ENCODE peak calls at places on chromosomes 16 and 17, in ten cellular contexts. One of them, this sample, is unnamed.

GRCh38 chr17:80786470-80786869 is 205.2 kb upstream of the CHMP6 start:
- DNase-seq in thoracic aorta: no peak
- DNase-seq in psoas muscle: peak; percentile 36
- DNase-seq in right cardiac atrium: no peak
- DNase-seq in left ventricle myocardium inferior: no peak
- DNase-seq in SK-N-SH: no peak
- DNase-seq in neural progenitor cell: peak; percentile 81
- DNase-seq in right atrium auricular region: no peak
- DNase-seq in body of pancreas: no peak
- DNase-seq in upper lobe of right lung: no peak
- DNase-seq in this sample: peak; percentile 97

GRCh38 chr17:17155568-17155967 is 50.6 kb downstream of the PLD6 start:
- DNase-seq in thoracic aorta: no peak
- DNase-seq in neural progenitor cell: no peak
- DNase-seq in body of pancreas: no peak
- DNase-seq in SK-N-SH: no peak
- DNase-seq in right cardiac atrium: no peak
- DNase-seq in left ventricle myocardium inferior: no peak
- DNase-seq in upper lobe of right lung: no peak
- DNase-seq in right atrium auricular region: no peak
- DNase-seq in psoas muscle: no peak
- DNase-seq in this sample: no peak

GRCh38 chr17:83171661-83172060 is 92.3 kb downstream of the METRNL start:
- DNase-seq in SK-N-SH: peak; percentile 33
- DNase-seq in upper lobe of right lung: no peak
- DNase-seq in right cardiac atrium: no peak
- DNase-seq in neural progenitor cell: peak; percentile 19
- DNase-seq in psoas muscle: peak; percentile 59
- DNase-seq in body of pancreas: no peak
- DNase-seq in left ventricle myocardium inferior: no peak
- DNase-seq in right atrium auricular region: peak; percentile 43
- DNase-seq in thoracic aorta: no peak
- DNase-seq in this sample: peak; percentile 2

GRCh38 chr17:43784068-43784467 is 3.8 kb downstream of the CFAP97D1 start:
- DNase-seq in upper lobe of right lung: no peak
- DNase-seq in right atrium auricular region: no peak
- DNase-seq in body of pancreas: no peak
- DNase-seq in psoas muscle: no peak
- DNase-seq in SK-N-SH: no peak
- DNase-seq in left ventricle myocardium inferior: no peak
- DNase-seq in thoracic aorta: no peak
- DNase-seq in neural progenitor cell: no peak
- DNase-seq in right cardiac atrium: no peak
- DNase-seq in this sample: no peak

GRCh38 chr17:43169561-43170139 is 1.4 kb upstream of the NBR1 start:
- DNase-seq in right cardiac atrium: peak; percentile 65
- DNase-seq in SK-N-SH: peak; percentile 49
- DNase-seq in body of pancreas: peak; percentile 57
- DNase-seq in neural progenitor cell: peak; percentile 56
- DNase-seq in right atrium auricular region: peak; percentile 60
- DNase-seq in left ventricle myocardium inferior: peak; percentile 19
- DNase-seq in thoracic aorta: no peak
- DNase-seq in upper lobe of right lung: no peak
- DNase-seq in psoas muscle: peak; percentile 53
- DNase-seq in this sample: peak; percentile 5

GRCh38 chr17:76132574-76133338 is 8.3 kb downstream of the FOXJ1 start:
- DNase-seq in SK-N-SH: no peak
- DNase-seq in right atrium auricular region: no peak
- DNase-seq in thoracic aorta: no peak
- DNase-seq in upper lobe of right lung: peak; percentile 88
- DNase-seq in psoas muscle: no peak
- DNase-seq in body of pancreas: peak; percentile 79
- DNase-seq in neural progenitor cell: peak; percentile 55
- DNase-seq in left ventricle myocardium inferior: no peak
- DNase-seq in right cardiac atrium: no peak
- DNase-seq in this sample: no peak

GRCh38 chr17:39139137-39139516 is 12.3 kb downstream of the PLXDC1 start:
- DNase-seq in upper lobe of right lung: no peak
- DNase-seq in body of pancreas: no peak
- DNase-seq in psoas muscle: no peak
- DNase-seq in SK-N-SH: no peak
- DNase-seq in left ventricle myocardium inferior: no peak
- DNase-seq in right cardiac atrium: peak; percentile 11
- DNase-seq in right atrium auricular region: no peak
- DNase-seq in thoracic aorta: no peak
- DNase-seq in neural progenitor cell: no peak
- DNase-seq in this sample: peak; percentile 67

GRCh38 chr16:7137560-7138330 is 194.9 kb upstream of the RBFOX1 start:
- DNase-seq in neural progenitor cell: no peak
- DNase-seq in left ventricle myocardium inferior: no peak
- DNase-seq in thoracic aorta: no peak
- DNase-seq in body of pancreas: no peak
- DNase-seq in SK-N-SH: no peak
- DNase-seq in right cardiac atrium: no peak
- DNase-seq in upper lobe of right lung: no peak
- DNase-seq in right atrium auricular region: no peak
- DNase-seq in psoas muscle: no peak
- DNase-seq in this sample: no peak

DNA sequence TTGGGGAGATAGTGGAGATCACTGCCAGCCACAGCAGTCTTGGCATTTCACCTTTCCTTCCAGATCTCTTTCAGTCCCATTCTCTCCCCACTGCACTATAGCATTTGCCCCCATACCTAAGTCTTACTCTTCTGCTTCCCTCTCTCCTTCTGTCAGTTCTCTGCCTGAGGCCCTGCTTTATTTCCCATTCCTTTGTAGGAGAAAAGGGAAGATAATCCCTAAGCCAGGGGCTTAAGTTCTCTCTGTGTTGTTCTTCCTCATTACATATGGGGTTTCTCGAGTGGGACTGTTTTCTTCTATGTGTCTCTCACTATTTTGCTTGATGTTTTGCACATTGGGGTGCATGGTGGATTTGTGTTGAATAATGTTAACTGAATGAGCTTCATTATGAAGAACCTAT is 6.4 kb downstream of the KDM6B start:
- DNase-seq in neural progenitor cell: peak; percentile 60
- DNase-seq in left ventricle myocardium inferior: no peak
- DNase-seq in body of pancreas: no peak
- DNase-seq in SK-N-SH: no peak
- DNase-seq in psoas muscle: no peak
- DNase-seq in thoracic aorta: no peak
- DNase-seq in right atrium auricular region: no peak
- DNase-seq in upper lobe of right lung: no peak
- DNase-seq in right cardiac atrium: no peak
- DNase-seq in this sample: no peak
- H3K27ac ChIP-seq in neural progenitor cell: no peak overlapping the region
- H3K27ac ChIP-seq in left ventricle myocardium inferior: peak overlapping the region; percentile 96
- H3K27ac ChIP-seq in body of pancreas: peak overlapping the region; percentile 99
- H3K27ac ChIP-seq in SK-N-SH: peak overlapping the region; percentile 100
- H3K27ac ChIP-seq in psoas muscle: peak overlapping the region; percentile 99
- H3K27ac ChIP-seq in thoracic aorta: peak overlapping the region; percentile 99
- H3K27ac ChIP-seq in right atrium auricular region: peak overlapping the region; percentile 98
- H3K27ac ChIP-seq in upper lobe of right lung: peak overlapping the region; percentile 97
- H3K27ac ChIP-seq in right cardiac atrium: no peak overlapping the region
- H3K27ac ChIP-seq in this sample: no peak overlapping the region

GRCh38 chr17:35082073-35082657 is 18.7 kb upstream of the RFFL start:
- DNase-seq in right atrium auricular region: no peak
- DNase-seq in psoas muscle: no peak
- DNase-seq in SK-N-SH: peak; percentile 51
- DNase-seq in left ventricle myocardium inferior: no peak
- DNase-seq in neural progenitor cell: no peak
- DNase-seq in thoracic aorta: no peak
- DNase-seq in right cardiac atrium: no peak
- DNase-seq in upper lobe of right lung: no peak
- DNase-seq in body of pancreas: no peak
- DNase-seq in this sample: peak; percentile 76

GRCh38 chr17:35083071-35083470 is 19.6 kb upstream of the RFFL start:
- DNase-seq in upper lobe of right lung: no peak
- DNase-seq in SK-N-SH: no peak
- DNase-seq in left ventricle myocardium inferior: no peak
- DNase-seq in right atrium auricular region: no peak
- DNase-seq in neural progenitor cell: no peak
- DNase-seq in psoas muscle: no peak
- DNase-seq in thoracic aorta: no peak
- DNase-seq in right cardiac atrium: no peak
- DNase-seq in body of pancreas: no peak
- DNase-seq in this sample: no peak

GRCh38 chr17:35086931-35087573 is 23.5 kb upstream of the RFFL start:
- DNase-seq in upper lobe of right lung: no peak
- DNase-seq in body of pancreas: no peak
- DNase-seq in SK-N-SH: no peak
- DNase-seq in right cardiac atrium: no peak
- DNase-seq in right atrium auricular region: no peak
- DNase-seq in left ventricle myocardium inferior: no peak
- DNase-seq in thoracic aorta: no peak
- DNase-seq in neural progenitor cell: no peak
- DNase-seq in psoas muscle: no peak
- DNase-seq in this sample: no peak

GRCh38 chr17:35086164-35086563 is 22.7 kb upstream of the RFFL start:
- DNase-seq in right atrium auricular region: no peak
- DNase-seq in neural progenitor cell: no peak
- DNase-seq in body of pancreas: no peak
- DNase-seq in SK-N-SH: no peak
- DNase-seq in right cardiac atrium: no peak
- DNase-seq in left ventricle myocardium inferior: no peak
- DNase-seq in upper lobe of right lung: no peak
- DNase-seq in psoas muscle: no peak
- DNase-seq in thoracic aorta: no peak
- DNase-seq in this sample: no peak

DNA sequence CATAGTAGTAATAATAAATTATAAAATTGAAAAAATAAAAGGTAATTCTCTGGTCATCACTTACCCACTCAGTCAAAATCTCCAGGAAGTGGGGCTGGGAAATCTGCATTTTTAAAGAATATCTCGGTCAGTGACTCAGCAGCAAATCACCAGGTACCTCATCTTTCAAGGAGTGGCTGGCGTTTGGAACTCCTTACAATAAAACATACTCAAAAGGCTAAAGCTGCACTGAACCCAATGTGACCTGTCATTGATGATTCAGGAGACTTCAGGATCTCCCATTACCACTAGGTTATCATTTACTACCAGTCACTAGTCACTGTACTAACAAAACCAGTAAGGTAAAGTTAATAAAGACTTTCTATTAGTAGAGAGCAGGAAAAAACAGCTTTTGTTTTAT is 21.5 kb upstream of the RFFL start:
- DNase-seq in SK-N-SH: no peak
- DNase-seq in right atrium auricular region: no peak
- DNase-seq in left ventricle myocardium inferior: no peak
- DNase-seq in psoas muscle: no peak
- DNase-seq in neural progenitor cell: no peak
- DNase-seq in upper lobe of right lung: no peak
- DNase-seq in thoracic aorta: no peak
- DNase-seq in body of pancreas: no peak
- DNase-seq in right cardiac atrium: no peak
- DNase-seq in this sample: no peak
- H3K4me1 ChIP-seq in SK-N-SH: peaks cover 21% of the 10 kb centered on the region
- H3K4me1 ChIP-seq in right atrium auricular region: no peaks in the 10 kb centered on the region
- H3K4me1 ChIP-seq in left ventricle myocardium inferior: peaks cover 36% of the 10 kb centered on the region
- H3K4me1 ChIP-seq in psoas muscle: peaks cover 11% of the 10 kb centered on the region
- H3K4me1 ChIP-seq in neural progenitor cell: peaks cover 16% of the 10 kb centered on the region
- H3K4me1 ChIP-seq in upper lobe of right lung: peaks cover 4% of the 10 kb centered on the region
- H3K4me1 ChIP-seq in thoracic aorta: peaks cover 13% of the 10 kb centered on the region
- H3K4me1 ChIP-seq in body of pancreas: peaks cover 38% of the 10 kb centered on the region
- H3K4me1 ChIP-seq in right cardiac atrium: peaks cover 2% of the 10 kb centered on the region
- H3K4me1 ChIP-seq in this sample: peaks cover 26% of the 10 kb centered on the region

DNA sequence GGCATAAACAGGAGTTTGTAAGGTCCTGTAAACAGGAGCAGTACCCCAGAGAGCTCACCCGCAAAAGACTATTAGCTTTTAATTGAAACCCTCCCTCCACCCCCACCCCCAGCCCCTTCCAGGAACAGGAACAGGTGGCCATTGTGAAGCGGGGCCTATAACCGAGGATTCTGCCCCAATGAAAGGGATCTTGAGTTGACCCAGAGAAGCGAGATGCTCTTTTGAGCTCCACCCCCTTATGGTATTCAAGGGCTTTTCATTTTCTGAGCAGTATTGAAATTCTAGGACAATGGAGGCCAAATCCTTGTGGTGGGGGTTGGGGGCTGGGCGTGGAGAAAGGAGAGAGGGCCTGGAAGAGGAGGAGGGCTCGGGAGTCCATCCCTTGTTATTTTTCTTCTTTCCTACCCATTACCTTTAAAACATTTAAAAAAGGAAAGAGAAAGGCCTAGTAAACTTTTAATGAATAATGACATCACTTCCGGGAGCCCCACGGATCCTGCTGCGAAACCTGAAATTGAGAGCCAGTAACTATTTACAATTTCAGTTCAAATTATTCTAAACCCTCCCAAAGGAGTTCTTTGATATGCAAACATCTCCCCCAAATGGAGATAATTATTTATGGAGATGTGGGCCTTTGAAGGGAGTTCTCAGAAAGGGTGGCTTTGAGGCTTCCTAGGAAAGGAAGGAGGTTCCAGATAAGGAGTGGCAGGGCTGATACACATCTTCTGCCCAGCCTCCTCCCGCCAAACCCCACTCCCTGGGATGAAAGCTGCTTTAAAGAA is 30.5 kb downstream of the HS3ST3B1 start:
- DNase-seq in right cardiac atrium: no peak
- DNase-seq in body of pancreas: no peak
- DNase-seq in left ventricle myocardium inferior: no peak
- DNase-seq in neural progenitor cell: peak; percentile 85
- DNase-seq in right atrium auricular region: no peak
- DNase-seq in thoracic aorta: no peak
- DNase-seq in SK-N-SH: no peak
- DNase-seq in upper lobe of right lung: no peak
- DNase-seq in psoas muscle: no peak
- DNase-seq in this sample: no peak
- H3K27ac ChIP-seq in right cardiac atrium: no peak overlapping the region
- H3K27ac ChIP-seq in body of pancreas: no peak overlapping the region
- H3K27ac ChIP-seq in left ventricle myocardium inferior: no peak overlapping the region
- H3K27ac ChIP-seq in neural progenitor cell: peak overlapping the region; percentile 92
- H3K27ac ChIP-seq in right atrium auricular region: no peak overlapping the region
- H3K27ac ChIP-seq in thoracic aorta: no peak overlapping the region
- H3K27ac ChIP-seq in SK-N-SH: no peak overlapping the region
- H3K27ac ChIP-seq in upper lobe of right lung: no peak overlapping the region
- H3K27ac ChIP-seq in psoas muscle: no peak overlapping the region
- H3K27ac ChIP-seq in this sample: no peak overlapping the region

GRCh38 chr17:64315032-64315490 is 52.0 kb upstream of the TEX2 start:
- DNase-seq in thoracic aorta: peak; percentile 64
- DNase-seq in psoas muscle: peak; percentile 95
- DNase-seq in right atrium auricular region: peak; percentile 97
- DNase-seq in upper lobe of right lung: peak; percentile 89
- DNase-seq in neural progenitor cell: no peak
- DNase-seq in right cardiac atrium: peak; percentile 97
- DNase-seq in SK-N-SH: no peak
- DNase-seq in left ventricle myocardium inferior: peak; percentile 93
- DNase-seq in body of pancreas: peak; percentile 69
- DNase-seq in this sample: no peak

GRCh38 chr17:64319531-64319930 is 56.5 kb upstream of the TEX2 start:
- DNase-seq in left ventricle myocardium inferior: no peak
- DNase-seq in right atrium auricular region: no peak
- DNase-seq in neural progenitor cell: no peak
- DNase-seq in psoas muscle: no peak
- DNase-seq in right cardiac atrium: no peak
- DNase-seq in body of pancreas: no peak
- DNase-seq in thoracic aorta: no peak
- DNase-seq in upper lobe of right lung: no peak
- DNase-seq in SK-N-SH: no peak
- DNase-seq in this sample: no peak

GRCh38 chr17:64313577-64313976 is 50.5 kb upstream of the TEX2 start:
- DNase-seq in body of pancreas: no peak
- DNase-seq in right atrium auricular region: no peak
- DNase-seq in psoas muscle: no peak
- DNase-seq in left ventricle myocardium inferior: no peak
- DNase-seq in upper lobe of right lung: no peak
- DNase-seq in SK-N-SH: no peak
- DNase-seq in neural progenitor cell: no peak
- DNase-seq in thoracic aorta: no peak
- DNase-seq in right cardiac atrium: no peak
- DNase-seq in this sample: no peak

GRCh38 chr17:64320613-64321553 is 57.8 kb upstream of the TEX2 start:
- DNase-seq in thoracic aorta: no peak
- DNase-seq in psoas muscle: peak; percentile 65
- DNase-seq in right atrium auricular region: peak; percentile 83
- DNase-seq in SK-N-SH: peak; percentile 88
- DNase-seq in body of pancreas: peak; percentile 64
- DNase-seq in left ventricle myocardium inferior: peak; percentile 38
- DNase-seq in neural progenitor cell: peak; percentile 88
- DNase-seq in right cardiac atrium: peak; percentile 62
- DNase-seq in upper lobe of right lung: peak; percentile 71
- DNase-seq in this sample: peak; percentile 85

GRCh38 chr17:64318068-64318467 is 55.0 kb upstream of the TEX2 start:
- DNase-seq in body of pancreas: no peak
- DNase-seq in upper lobe of right lung: no peak
- DNase-seq in thoracic aorta: no peak
- DNase-seq in right atrium auricular region: no peak
- DNase-seq in psoas muscle: no peak
- DNase-seq in SK-N-SH: no peak
- DNase-seq in right cardiac atrium: no peak
- DNase-seq in left ventricle myocardium inferior: no peak
- DNase-seq in neural progenitor cell: no peak
- DNase-seq in this sample: no peak
- H3K4me1 ChIP-seq in body of pancreas: peaks cover 4% of the 10 kb centered on the region
- H3K4me1 ChIP-seq in upper lobe of right lung: peaks cover 43% of the 10 kb centered on the region
- H3K4me1 ChIP-seq in thoracic aorta: peaks cover 13% of the 10 kb centered on the region
- H3K4me1 ChIP-seq in right atrium auricular region: no peaks in the 10 kb centered on the region
- H3K4me1 ChIP-seq in psoas muscle: peaks cover 8% of the 10 kb centered on the region
- H3K4me1 ChIP-seq in SK-N-SH: peaks cover 4% of the 10 kb centered on the region
- H3K4me1 ChIP-seq in right cardiac atrium: peaks cover 7% of the 10 kb centered on the region
- H3K4me1 ChIP-seq in left ventricle myocardium inferior: peaks cover 62% of the 10 kb centered on the region
- H3K4me1 ChIP-seq in neural progenitor cell: no peaks in the 10 kb centered on the region
- H3K4me1 ChIP-seq in this sample: no peaks in the 10 kb centered on the region